ENCODE peak calls at places on chromosome 16, in seven cellular contexts. E, G, I, R, S, Y and V are unnamed samples. For H3K4me1, the result is how much of the 10 kb centered on the place peaks cover.

GRCh38 chr16:82808036-82808435 is 181.3 kb downstream of the CDH13 start:
- DNase-seq in E (no peak), G (no peak), I (no peak), R (no peak), S (no peak), Y (no peak), V (no peak)

GRCh38 chr16:11210260-11210659 is 45.7 kb downstream of the SOCS1 start:
- DNase-seq in E (no peak), G (no peak), I (no peak), R (no peak), S (no peak), Y (no peak), V (no peak)

GRCh38 chr16:59881366-59881765 is 1147.2 kb upstream of the GOT2 start:
- DNase-seq in E (no peak), G (peak), I (no peak), R (no peak), S (no peak), Y (no peak), V (no peak)

GRCh38 chr16:9670058-9670457 is 512.2 kb downstream of the GRIN2A start:
- DNase-seq in E (no peak), G (no peak), I (no peak), R (no peak), S (no peak), Y (no peak), V (peak)

GRCh38 chr16:87057291-87057881 is 259.8 kb downstream of the C16orf95 start:
- DNase-seq in E (peak), G (no peak), I (peak), R (no peak), S (no peak), Y (no peak), V (peak)

GRCh38 chr16:15906439-15906838 is 18.0 kb upstream of the CEP20 start:
- DNase-seq in E (no peak), G (no peak), I (no peak), R (no peak), S (no peak), Y (no peak), V (no peak)

GRCh38 chr16:58411336-58411735 is 19.1 kb downstream of the GINS3 start:
- DNase-seq in E (no peak), G (no peak), I (no peak), R (no peak), S (no peak), Y (no peak), V (no peak)

GRCh38 chr16:26644912-26645543 is 421.7 kb upstream of the C16orf82 start:
- DNase-seq in E (no peak), G (no peak), I (no peak), R (no peak), S (no peak), Y (no peak), V (no peak)

GRCh38 chr16:85328665-85329058 is 216.4 kb upstream of the CIBAR2 start:
- DNase-seq in E (no peak), G (no peak), I (no peak), R (no peak), S (no peak), Y (no peak), V (peak)

GRCh38 chr16:47018223-47018891 is 44.9 kb upstream of the DNAJA2 start:
- DNase-seq in E (peak), G (peak), I (peak), R (peak), S (peak), Y (peak), V (peak)

GRCh38 chr16:85544668-85545067 is 68.5 kb upstream of the GSE1 start:
- DNase-seq in E (no peak), G (no peak), I (peak), R (no peak), S (no peak), Y (no peak), V (no peak)

GRCh38 chr16:68272501-68273209 is 8.3 kb downstream of the SLC7A6 start:
- DNase-seq in E (no peak), G (no peak), I (no peak), R (no peak), S (no peak), Y (no peak), V (no peak)

GRCh38 chr16:7983671-7984070 is 606.6 kb downstream of the TMEM114 start:
- DNase-seq in E (no peak), G (no peak), I (no peak), R (no peak), S (no peak), Y (no peak), V (no peak)

GRCh38 chr16:68162413-68162812 is 73.5 kb downstream of the ESRP2 start:
- DNase-seq in E (no peak), G (no peak), I (no peak), R (no peak), S (no peak), Y (no peak), V (no peak)

GRCh38 chr16:65473699-65474098 is 351.8 kb upstream of the CDH11 start:
- DNase-seq in E (no peak), G (no peak), I (no peak), R (no peak), S (no peak), Y (no peak), V (no peak)

GRCh38 chr16:66899945-66900688 is 18.6 kb downstream of the CDH16 start:
- DNase-seq in E (no peak), G (peak), I (peak), R (no peak), S (peak), Y (no peak), V (peak)

GRCh38 chr16:19014456-19014855 is 30.7 kb downstream of the TMC7 start:
- DNase-seq in E (no peak), G (peak), I (no peak), R (no peak), S (peak), Y (no peak), V (peak)

GRCh38 chr16:22898874-22899348 is 84.9 kb downstream of the HS3ST2 start:
- DNase-seq in E (peak), G (peak), I (peak), R (peak), S (peak), Y (peak), V (peak)

GRCh38 chr16:71854369-71854948 is 8.7 kb downstream of the ATXN1L start:
- DNase-seq in E (no peak), G (no peak), I (no peak), R (no peak), S (no peak), Y (no peak), V (no peak)

GRCh38 chr16:1911467-1912214 is 6.6 kb downstream of the HS3ST6 start:
- DNase-seq in E (no peak), G (no peak), I (no peak), R (no peak), S (no peak), Y (no peak), V (no peak)

GRCh38 chr16:86975445-86975844 is 341.7 kb downstream of the C16orf95 start:
- DNase-seq in E (peak), G (peak), I (peak), R (no peak), S (no peak), Y (no peak), V (peak)

GRCh38 chr16:7614022-7614795 is 281.6 kb downstream of the RBFOX1 start:
- DNase-seq in E (no peak), G (no peak), I (no peak), R (no peak), S (peak), Y (no peak), V (no peak)

GRCh38 chr16:63922563-63922962 is 1199.3 kb downstream of the CDH11 start:
- DNase-seq in E (no peak), G (no peak), I (no peak), R (no peak), S (no peak), Y (no peak), V (no peak)

GRCh38 chr16:63539276-63539675 is 1503.0 kb upstream of the CDH8 start:
- DNase-seq in E (no peak), G (no peak), I (no peak), R (no peak), S (no peak), Y (no peak), V (no peak)

GRCh38 chr16:69233124-69233523 is 46.2 kb downstream of the SNTB2 start:
- DNase-seq in E (no peak), G (no peak), I (peak), R (no peak), S (no peak), Y (no peak), V (no peak)

GRCh38 chr16:2244301-2244700 is 7.1 kb downstream of the ECI1 start:
- DNase-seq in E (no peak), G (no peak), I (peak), R (no peak), S (no peak), Y (no peak), V (peak)

GRCh38 chr16:13307255-13307654 is 405.9 kb downstream of the SHISA9 start:
- DNase-seq in E (no peak), G (no peak), I (no peak), R (no peak), S (no peak), Y (no peak), V (no peak)

GRCh38 chr16:22098538-22099255 is 6.4 kb downstream of the VWA3A start:
- DNase-seq in E (peak), G (peak), I (peak), R (peak), S (peak), Y (peak), V (peak)

GRCh38 chr16:67245674-67246080 is 1.6 kb downstream of the FHOD1 start:
- DNase-seq in E (no peak), G (no peak), I (no peak), R (no peak), S (no peak), Y (no peak), V (no peak)

GRCh38 chr16:9165601-9166220 is 74.3 kb downstream of the HAPSTR1 start:
- DNase-seq in E (no peak), G (no peak), I (no peak), R (no peak), S (no peak), Y (no peak), V (no peak)

GRCh38 chr16:75224281-75224680 is 5.5 kb downstream of the CTRB1 start:
- DNase-seq in E (no peak), G (no peak), I (no peak), R (no peak), S (no peak), Y (no peak), V (no peak)

GRCh38 chr16:62038225-62038624 is 2.0 kb upstream of the CDH8 start:
- DNase-seq in E (no peak), G (no peak), I (no peak), R (no peak), S (no peak), Y (no peak), V (no peak)

GRCh38 chr16:29663020-29663828 is at the start of gene SPN:
- DNase-seq in E (no peak), G (no peak), I (no peak), R (no peak), S (no peak), Y (no peak), V (peak)

GRCh38 chr16:31354394-31355291 is at the start of gene ITGAX:
- DNase-seq in E (no peak), G (peak), I (peak), R (no peak), S (no peak), Y (peak), V (no peak)

GRCh38 chr16:49623501-49624266 is 232.2 kb downstream of the ZNF423 start:
- DNase-seq in E (no peak), G (no peak), I (no peak), R (no peak), S (no peak), Y (no peak), V (no peak)

GRCh38 chr16:11014159-11014558 is 69.8 kb downstream of the CLEC16A start:
- DNase-seq in E (no peak), G (no peak), I (no peak), R (no peak), S (no peak), Y (no peak), V (no peak)

GRCh38 chr16:56938664-56939513 is 6.9 kb downstream of the HERPUD1 start:
- DNase-seq in E (no peak), G (no peak), I (no peak), R (no peak), S (no peak), Y (no peak), V (no peak)

GRCh38 chr16:20814761-20815160 is 8.4 kb downstream of the REXO5 start:
- DNase-seq in E (no peak), G (no peak), I (no peak), R (no peak), S (no peak), Y (no peak), V (no peak)

GRCh38 chr16:28537964-28538732 is 626 bp downstream of the NUPR1 start:
- DNase-seq in E (no peak), G (no peak), I (no peak), R (no peak), S (no peak), Y (no peak), V (no peak)
- H3K4me1 ChIP-seq in E (under half), G (under half), I (under half), R (under half), S (half or more), Y (under half), V (under half)

GRCh38 chr16:80806957-80807356 is 2.6 kb upstream of the CDYL2 start:
- DNase-seq in E (no peak), G (peak), I (no peak), R (no peak), S (peak), Y (no peak), V (no peak)
- TF ChIP-seq REST in E (no peak), G (no peak), I (no peak), R (no peak), S (no peak), Y (no peak), V (no peak)

DNA sequence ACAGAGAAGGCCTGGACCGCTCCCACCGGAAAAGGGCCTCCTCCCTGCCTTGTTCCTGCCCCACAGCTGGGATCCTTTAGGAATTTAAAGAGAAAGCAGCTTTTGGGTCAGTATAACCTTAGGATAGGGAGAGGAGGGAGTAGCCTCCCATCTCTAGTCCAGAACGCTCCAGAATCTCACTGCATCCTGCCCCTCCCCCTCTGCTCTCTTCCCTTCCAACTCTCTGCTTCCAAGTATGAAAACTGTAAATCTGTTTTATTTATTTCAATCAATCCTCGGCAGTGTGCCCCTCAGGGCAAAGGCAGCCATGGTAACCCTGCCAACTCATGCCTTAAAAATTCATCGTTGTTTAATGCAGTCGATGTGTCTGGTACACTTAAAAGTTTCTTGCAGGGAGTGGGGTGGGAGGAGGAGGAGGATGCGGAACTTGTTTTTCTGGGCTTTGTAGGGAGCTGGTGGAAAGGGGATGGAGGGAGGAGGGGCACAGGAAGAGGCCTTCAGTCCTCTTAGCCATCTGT is 21.2 kb upstream of the MTSS2 start:
- DNase-seq in E (no peak), G (peak), I (no peak), R (no peak), S (no peak), Y (no peak), V (no peak)
- H3K4me1 ChIP-seq in E (under half), G (half or more), I (half or more), R (under half), S (half or more), Y (under half), V (under half)

GRCh38 chr16:89264800-89265550 is 47.5 kb downstream of the ZNF778 start:
- DNase-seq in E (no peak), G (no peak), I (no peak), R (no peak), S (no peak), Y (no peak), V (no peak)
- TF ChIP-seq REST in E (no peak), G (no peak), I (no peak), R (no peak), S (no peak), Y (no peak), V (no peak)

DNA sequence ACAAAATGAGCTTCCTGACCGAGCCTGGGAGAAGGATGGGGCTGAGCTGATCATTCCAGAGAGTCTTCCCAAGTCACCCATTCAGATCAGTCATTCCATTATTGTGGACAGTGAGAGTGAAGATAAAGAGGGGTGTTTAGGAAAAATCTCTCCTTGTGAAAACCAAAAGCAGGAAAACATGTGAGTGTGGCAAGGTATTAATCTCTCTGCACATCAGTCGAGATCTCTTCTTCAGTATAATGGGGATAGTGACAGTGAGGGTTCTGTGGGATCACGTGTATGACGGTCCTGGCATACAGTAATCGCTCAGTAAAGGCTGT is 35.4 kb downstream of the CHD9 start:
- DNase-seq in E (no peak), G (no peak), I (no peak), R (no peak), S (no peak), Y (no peak), V (no peak)
- H3K4me1 ChIP-seq in E (under half), G (half or more), I (half or more), R (under half), S (under half), Y (under half), V (half or more)

GRCh38 chr16:4833584-4833983 is 13.5 kb downstream of the GLYR1 start:
- DNase-seq in E (no peak), G (no peak), I (no peak), R (no peak), S (no peak), Y (no peak), V (no peak)
- TF ChIP-seq REST in E (no peak), G (no peak), I (no peak), R (no peak), S (no peak), Y (no peak), V (no peak)

DNA sequence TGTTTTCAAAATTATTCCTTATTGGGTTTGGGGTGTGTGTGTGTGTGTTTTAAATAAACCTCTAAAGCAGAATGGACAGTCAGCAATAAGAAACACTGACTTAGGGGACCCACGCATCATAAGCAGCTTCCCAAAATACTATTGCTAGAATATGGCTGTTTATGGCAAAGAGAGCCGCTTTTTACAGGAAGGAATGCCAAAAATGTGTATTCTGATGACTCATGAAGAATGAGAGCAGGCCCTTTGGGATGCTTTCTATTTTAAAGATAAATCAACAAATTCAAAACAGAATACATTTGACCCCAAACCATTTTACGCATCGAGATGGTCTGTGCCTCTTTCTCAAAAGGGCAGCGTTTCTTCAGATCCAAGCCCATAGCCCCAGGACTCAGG is 37.5 kb downstream of the ARHGAP17 start:
- DNase-seq in E (no peak), G (peak), I (no peak), R (no peak), S (peak), Y (no peak), V (peak)
- H3K4me1 ChIP-seq in E (under half), G (under half), I (under half), R (under half), S (under half), Y (half or more), V (under half)

GRCh38 chr16:73142069-73142880 is 94.3 kb upstream of the ZFHX3 start:
- DNase-seq in E (no peak), G (no peak), I (no peak), R (no peak), S (no peak), Y (no peak), V (no peak)
- TF ChIP-seq REST in E (no peak), G (no peak), I (no peak), R (no peak), S (no peak), Y (no peak), V (no peak)

GRCh38 chr16:52561910-52562741 is 15.2 kb upstream of the TOX3 start:
- DNase-seq in E (no peak), G (peak), I (no peak), R (no peak), S (peak), Y (no peak), V (no peak)
- H3K4me1 ChIP-seq in E (under half), G (under half), I (under half), R (under half), S (half or more), Y (under half), V (under half)